ENCODE peak calls at places on chromosomes 3 and 15, in five cellular contexts. M is body of pancreas; I is effector CD4-positive, alpha-beta T cell; K is hippocampal formation; W is ovary. A is an unnamed sample.

GRCh38 chr3:186361612-186362408 is at the start of gene DGKG:
- DNase-seq in K (peak; percentile 36), I (no peak), W (peak; percentile 46), M (peak; percentile 55), A (no peak)

GRCh38 chr15:26739791-26740190 is 33.1 kb downstream of the GABRB3 start:
- DNase-seq in W (no peak), K (no peak), M (no peak), I (no peak), A (no peak)

GRCh38 chr15:73114064-73114463 is 61.8 kb downstream of the NEO1 start:
- DNase-seq in M (no peak), I (no peak), W (no peak), K (no peak), A (no peak)

GRCh38 chr3:35215525-35216500 is 423.5 kb upstream of the ARPP21 start:
- DNase-seq in M (no peak), W (no peak), I (no peak), K (no peak), A (no peak)

GRCh38 chr3:10223676-10224639 is 24.3 kb upstream of the TATDN2 start:
- DNase-seq in I (peak; percentile 18), K (no peak), M (no peak), W (no peak), A (no peak)

GRCh38 chr3:104911376-104911775 is 455.3 kb upstream of the ALCAM start:
- DNase-seq in W (no peak), M (no peak), I (no peak), K (no peak), A (no peak)

GRCh38 chr3:79406175-79406574 is 361.6 kb downstream of the ROBO1 start:
- DNase-seq in W (no peak), M (no peak), K (no peak), I (no peak), A (no peak)

GRCh38 chr3:58659051-58659675 is 7.4 kb downstream of the FAM3D start:
- DNase-seq in M (peak; percentile 59), K (no peak), I (no peak), W (no peak), A (peak; percentile 68)

GRCh38 chr3:15055019-15055557 is 10.0 kb downstream of the MRPS25 start:
- DNase-seq in W (no peak), K (no peak), I (peak; percentile 6), M (no peak), A (peak; percentile 63)

GRCh38 chr15:41971089-41971892 is 1.1 kb downstream of the EHD4 start:
- DNase-seq in K (peak; percentile 22), I (peak; percentile 65), W (peak; percentile 59), M (peak; percentile 76), A (peak; percentile 66)

GRCh38 chr3:36494461-36495109 is 114.3 kb downstream of the STAC start:
- DNase-seq in M (peak; percentile 15), W (no peak), I (no peak), K (no peak), A (peak; percentile 71)

GRCh38 chr3:195207731-195208130 is 63.2 kb downstream of the XXYLT1 start:
- DNase-seq in I (no peak), K (no peak), W (peak; percentile 45), M (no peak), A (peak; percentile 65)

GRCh38 chr3:123586131-123586530 is 1.3 kb upstream of the HACD2 start:
- DNase-seq in W (no peak), I (no peak), M (peak; percentile 43), K (no peak), A (peak; percentile 56)

GRCh38 chr3:72661115-72661457 is 187.2 kb downstream of the SHQ1 start:
- DNase-seq in K (no peak), M (peak; percentile 95), I (no peak), W (peak; percentile 35), A (peak; percentile 87)

GRCh38 chr3:108099679-108100428 is 9.0 kb upstream of the CD47 start:
- DNase-seq in M (no peak), K (no peak), I (no peak), W (no peak), A (no peak)

GRCh38 chr3:124907957-124908356 is 20.8 kb upstream of the ITGB5 start:
- DNase-seq in K (no peak), W (no peak), M (no peak), I (no peak), A (no peak)

GRCh38 chr3:36461588-36461987 is 81.3 kb downstream of the STAC start:
- DNase-seq in K (no peak), M (no peak), I (no peak), W (no peak), A (peak; percentile 49)

GRCh38 chr3:132268956-132269355 is 48.3 kb upstream of the ACP3 start:
- DNase-seq in K (no peak), I (no peak), M (no peak), W (no peak), A (peak; percentile 64)

GRCh38 chr15:101023501-101024110 is 104.4 kb downstream of the LRRK1 start:
- DNase-seq in K (peak; percentile 33), W (no peak), M (no peak), I (no peak), A (peak; percentile 31)